ENCODE peak calls at places on chromosomes 5 and 9, in five cellular contexts. One of them, this sample, is unnamed.
A peak's percentile ranks its signal among the peaks of the same experiment; 100 is the strongest.

GRCh38 chr5:72160299-72160698 is 53.0 kb downstream of the MAP1B start:
- DNase-seq in WTC11: no peak
- DNase-seq in cardiac muscle cell: no peak
- DNase-seq in RWPE1: no peak
- DNase-seq in choroid plexus epithelial cell: peak; percentile 77
- DNase-seq in this sample: no peak

GRCh38 chr9:132412089-132412488 is 2.1 kb downstream of the CFAP77 start:
- DNase-seq in WTC11: peak; percentile 65
- DNase-seq in cardiac muscle cell: peak; percentile 54
- DNase-seq in RWPE1: no peak
- DNase-seq in choroid plexus epithelial cell: peak; percentile 28
- DNase-seq in this sample: peak; percentile 64

GRCh38 chr9:85248514-85249312 is 493.0 kb downstream of the AGTPBP1 start:
- DNase-seq in WTC11: no peak
- DNase-seq in cardiac muscle cell: peak; percentile 6
- DNase-seq in RWPE1: peak; percentile 62
- DNase-seq in choroid plexus epithelial cell: peak; percentile 24
- DNase-seq in this sample: no peak

GRCh38 chr5:135016926-135017325 is 17.1 kb downstream of the PITX1 start:
- DNase-seq in WTC11: peak; percentile 9
- DNase-seq in cardiac muscle cell: no peak
- DNase-seq in RWPE1: no peak
- DNase-seq in choroid plexus epithelial cell: no peak
- DNase-seq in this sample: no peak

GRCh38 chr5:58681943-58682342 is 99.1 kb downstream of the RAB3C start:
- DNase-seq in WTC11: no peak
- DNase-seq in cardiac muscle cell: no peak
- DNase-seq in RWPE1: no peak
- DNase-seq in choroid plexus epithelial cell: no peak
- DNase-seq in this sample: no peak

GRCh38 chr5:133749331-133749985 is 137.1 kb upstream of the FSTL4 start:
- DNase-seq in WTC11: no peak
- DNase-seq in cardiac muscle cell: no peak
- DNase-seq in RWPE1: no peak
- DNase-seq in choroid plexus epithelial cell: no peak
- DNase-seq in this sample: no peak

GRCh38 chr9:98805506-98806272 is 1.8 kb upstream of the GALNT12 start:
- DNase-seq in WTC11: no peak
- DNase-seq in cardiac muscle cell: no peak
- DNase-seq in RWPE1: peak; percentile 59
- DNase-seq in choroid plexus epithelial cell: peak; percentile 87
- DNase-seq in this sample: no peak

GRCh38 chr5:9582406-9582805 is 36.5 kb upstream of the SEMA5A start:
- DNase-seq in WTC11: no peak
- DNase-seq in cardiac muscle cell: no peak
- DNase-seq in RWPE1: no peak
- DNase-seq in choroid plexus epithelial cell: peak; percentile 20
- DNase-seq in this sample: no peak

GRCh38 chr5:150503977-150504620 is 3.8 kb upstream of the NDST1 start:
- DNase-seq in WTC11: no peak
- DNase-seq in cardiac muscle cell: no peak
- DNase-seq in RWPE1: no peak
- DNase-seq in choroid plexus epithelial cell: no peak
- DNase-seq in this sample: no peak

GRCh38 chr5:59766394-59766793 is 127.1 kb downstream of the PDE4D start:
- DNase-seq in WTC11: no peak
- DNase-seq in cardiac muscle cell: no peak
- DNase-seq in RWPE1: no peak
- DNase-seq in choroid plexus epithelial cell: peak; percentile 52
- DNase-seq in this sample: no peak

GRCh38 chr5:145568581-145568980 is 266.6 kb downstream of the PRELID2 start:
- DNase-seq in WTC11: no peak
- DNase-seq in cardiac muscle cell: no peak
- DNase-seq in RWPE1: peak; percentile 29
- DNase-seq in choroid plexus epithelial cell: peak; percentile 52
- DNase-seq in this sample: no peak

GRCh38 chr5:112004867-112005532 is 248.0 kb upstream of the NREP start:
- DNase-seq in WTC11: no peak
- DNase-seq in cardiac muscle cell: no peak
- DNase-seq in RWPE1: no peak
- DNase-seq in choroid plexus epithelial cell: peak; percentile 62
- DNase-seq in this sample: no peak

GRCh38 chr5:131082034-131082550 is 83.0 kb downstream of the HINT1 start:
- DNase-seq in WTC11: no peak
- DNase-seq in cardiac muscle cell: no peak
- DNase-seq in RWPE1: no peak
- DNase-seq in choroid plexus epithelial cell: no peak
- DNase-seq in this sample: no peak

GRCh38 chr9:17906841-17907779 is 328.2 kb downstream of the SH3GL2 start:
- DNase-seq in WTC11: peak; percentile 47
- DNase-seq in cardiac muscle cell: peak; percentile 7
- DNase-seq in RWPE1: no peak
- DNase-seq in choroid plexus epithelial cell: no peak
- DNase-seq in this sample: no peak

DNA sequence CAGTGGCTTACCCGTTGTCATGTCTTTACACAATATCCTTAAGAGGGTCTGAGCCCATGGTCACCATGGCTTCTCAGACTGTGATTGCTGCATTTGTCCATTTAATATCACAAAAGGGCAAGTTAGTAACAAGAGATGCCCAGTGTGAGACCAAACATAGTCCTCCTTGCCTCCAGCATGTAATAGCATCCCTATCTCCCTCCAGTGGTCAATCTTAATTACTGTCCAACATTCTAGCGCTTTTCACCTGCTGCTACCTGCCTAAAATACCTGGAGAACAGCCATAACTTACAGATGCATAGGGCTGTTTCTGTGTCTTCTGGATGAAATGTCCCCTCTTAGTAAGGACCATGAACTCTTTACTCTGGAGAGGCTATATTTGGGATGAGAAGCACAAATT is 267.2 kb upstream of the DAB2 start:
- DNase-seq in WTC11: no peak
- DNase-seq in cardiac muscle cell: no peak
- DNase-seq in RWPE1: no peak
- DNase-seq in choroid plexus epithelial cell: peak; percentile 42
- DNase-seq in this sample: no peak
- TF ChIP-seq CTCF in WTC11: no peak
- TF ChIP-seq CTCF in cardiac muscle cell: peak; percentile 6
- TF ChIP-seq CTCF in RWPE1: no peak
- TF ChIP-seq CTCF in choroid plexus epithelial cell: peak; percentile 52
- TF ChIP-seq CTCF in this sample: peak; percentile 29

GRCh38 chr9:31236344-31236743 is 1148.1 kb upstream of the ACO1 start:
- DNase-seq in WTC11: no peak
- DNase-seq in cardiac muscle cell: no peak
- DNase-seq in RWPE1: no peak
- DNase-seq in choroid plexus epithelial cell: peak; percentile 35
- DNase-seq in this sample: no peak
- TF ChIP-seq CTCF in WTC11: no peak
- TF ChIP-seq CTCF in cardiac muscle cell: no peak
- TF ChIP-seq CTCF in RWPE1: no peak
- TF ChIP-seq CTCF in choroid plexus epithelial cell: no peak
- TF ChIP-seq CTCF in this sample: no peak

DNA sequence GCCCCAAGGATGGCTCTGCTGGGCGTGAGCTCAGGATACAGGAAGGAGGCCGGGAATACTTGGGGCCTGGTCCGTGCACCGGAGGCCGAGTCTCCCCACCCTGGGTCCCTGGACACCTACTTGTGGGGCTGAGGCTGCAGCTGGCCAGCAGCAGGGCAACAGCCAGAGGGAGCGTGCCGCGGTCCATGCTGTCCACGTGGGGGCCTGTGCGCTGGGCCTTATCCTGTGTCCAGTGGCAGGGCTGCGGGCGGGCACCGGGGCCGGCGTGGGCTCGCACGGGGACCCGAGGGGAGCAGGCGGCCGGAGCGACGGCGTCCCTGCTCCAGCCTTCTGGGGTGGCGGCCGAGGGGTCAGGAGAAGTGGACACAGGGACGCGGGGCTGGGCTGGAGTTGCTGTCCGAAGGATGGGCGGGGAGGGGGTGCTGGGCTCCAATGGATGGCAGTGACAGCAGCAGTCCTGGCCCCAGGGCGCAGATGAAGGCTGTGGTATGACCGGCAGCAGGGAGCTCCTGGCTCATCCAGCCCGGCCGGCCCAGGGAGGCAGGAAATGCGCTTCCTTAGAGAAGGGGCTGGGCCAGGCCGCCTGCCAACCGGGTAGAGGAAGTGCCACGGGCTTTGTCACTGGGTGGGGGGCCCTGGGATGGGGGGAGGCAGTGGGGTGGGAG is at the start of gene ENG:
- DNase-seq in WTC11: peak; percentile 62
- DNase-seq in cardiac muscle cell: no peak
- DNase-seq in RWPE1: peak; percentile 64
- DNase-seq in choroid plexus epithelial cell: peak; percentile 55
- DNase-seq in this sample: peak; percentile 60
- TF ChIP-seq CTCF in WTC11: no peak
- TF ChIP-seq CTCF in cardiac muscle cell: peak; percentile 11
- TF ChIP-seq CTCF in RWPE1: no peak
- TF ChIP-seq CTCF in choroid plexus epithelial cell: no peak
- TF ChIP-seq CTCF in this sample: no peak

DNA sequence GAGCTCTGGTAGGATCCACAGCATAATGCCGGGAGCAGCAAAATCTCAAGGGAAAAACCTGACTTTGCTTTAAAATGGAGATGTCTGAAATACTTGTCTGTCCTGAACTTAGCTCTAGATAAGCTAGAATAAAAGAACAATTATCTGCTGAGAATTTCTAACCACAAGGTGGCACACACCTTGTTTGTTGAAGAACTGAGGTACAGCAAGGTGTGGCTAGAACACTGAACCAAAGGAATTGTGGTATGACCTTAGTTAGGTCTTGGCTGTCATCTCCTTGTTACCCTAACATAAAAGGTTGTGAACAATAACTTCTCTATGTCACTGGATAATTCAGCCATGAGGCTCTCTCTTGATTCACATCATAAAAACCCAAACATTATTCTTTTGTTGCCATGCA is 72.3 kb upstream of the ANXA1 start:
- DNase-seq in WTC11: no peak
- DNase-seq in cardiac muscle cell: no peak
- DNase-seq in RWPE1: peak; percentile 21
- DNase-seq in choroid plexus epithelial cell: no peak
- DNase-seq in this sample: no peak
- TF ChIP-seq CTCF in WTC11: no peak
- TF ChIP-seq CTCF in cardiac muscle cell: no peak
- TF ChIP-seq CTCF in RWPE1: peak; percentile 25
- TF ChIP-seq CTCF in choroid plexus epithelial cell: no peak
- TF ChIP-seq CTCF in this sample: no peak

DNA sequence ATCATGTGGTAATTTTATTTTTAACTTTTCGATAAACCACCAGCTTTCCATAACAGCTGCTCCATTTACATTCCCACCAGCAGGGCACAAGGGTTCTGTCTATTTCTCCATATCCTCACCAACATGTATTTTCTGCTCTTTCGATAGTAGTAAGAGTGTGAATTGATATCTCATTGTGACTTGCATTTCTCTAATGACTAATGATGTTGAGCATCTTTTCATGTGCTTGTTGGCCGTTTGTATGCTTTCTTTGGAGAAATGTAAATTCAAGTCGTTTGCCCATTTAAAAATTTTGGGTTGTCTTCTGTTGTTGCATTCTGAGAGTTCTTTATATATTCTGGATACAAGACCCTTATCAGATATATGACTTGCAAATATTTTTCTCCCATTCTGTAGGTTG is 45.9 kb downstream of the PSD2 start:
- DNase-seq in WTC11: no peak
- DNase-seq in cardiac muscle cell: no peak
- DNase-seq in RWPE1: no peak
- DNase-seq in choroid plexus epithelial cell: no peak
- DNase-seq in this sample: no peak
- TF ChIP-seq CTCF in WTC11: no peak
- TF ChIP-seq CTCF in cardiac muscle cell: no peak
- TF ChIP-seq CTCF in RWPE1: no peak
- TF ChIP-seq CTCF in choroid plexus epithelial cell: no peak
- TF ChIP-seq CTCF in this sample: no peak

DNA sequence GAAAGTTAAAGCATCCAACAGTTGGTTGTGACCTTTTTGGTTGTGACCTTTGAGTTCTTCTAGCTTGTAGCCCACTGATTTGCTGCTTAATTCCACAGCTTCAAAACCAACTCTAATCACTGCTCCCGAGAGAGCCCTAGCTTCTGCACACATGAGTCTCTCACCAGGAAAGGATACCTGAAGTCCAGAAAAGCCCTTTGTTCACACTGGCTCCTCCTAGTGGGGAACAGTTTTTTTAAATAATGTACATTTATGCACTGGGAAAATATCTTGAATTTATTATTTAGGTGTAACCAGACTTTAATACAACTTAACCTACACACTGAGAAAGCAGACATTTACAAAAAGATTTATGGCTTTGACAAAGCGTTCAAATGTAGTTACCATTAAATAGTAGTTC is 120.2 kb upstream of the CCDC152 start:
- DNase-seq in WTC11: no peak
- DNase-seq in cardiac muscle cell: no peak
- DNase-seq in RWPE1: no peak
- DNase-seq in choroid plexus epithelial cell: peak; percentile 40
- DNase-seq in this sample: no peak
- TF ChIP-seq CTCF in WTC11: no peak
- TF ChIP-seq CTCF in cardiac muscle cell: peak; percentile 50
- TF ChIP-seq CTCF in RWPE1: no peak
- TF ChIP-seq CTCF in choroid plexus epithelial cell: peak; percentile 62
- TF ChIP-seq CTCF in this sample: peak; percentile 43